ENCODE peak calls at places on chromosomes 7 and 10, in eight cellular contexts. F, O, Y, W, Z, P, S and M are unnamed samples.

GRCh38 chr10:52632591-52632990 is 140.0 kb downstream of the MBL2 start:
- DNase-seq in F (no peak), O (no peak), Y (no peak), W (no peak), Z (no peak), P (no peak), S (no peak), M (no peak)

GRCh38 chr7:158809596-158809995 is 19.7 kb downstream of the ESYT2 start:
- DNase-seq in F (no peak), O (no peak), Y (peak; percentile 45), W (peak; percentile 44), Z (no peak), P (no peak), S (no peak), M (no peak)

GRCh38 chr7:95843286-95843685 is 70.9 kb downstream of the DYNC1I1 start:
- DNase-seq in F (no peak), O (no peak), Y (no peak), W (no peak), Z (no peak), P (no peak), S (no peak), M (no peak)

GRCh38 chr10:121516483-121516882 is 81.8 kb downstream of the FGFR2 start:
- DNase-seq in F (no peak), O (no peak), Y (no peak), W (no peak), Z (no peak), P (no peak), S (no peak), M (no peak)

GRCh38 chr7:120987683-120988590 is 574 bp upstream of the CPED1 start:
- DNase-seq in F (peak; percentile 68), O (peak; percentile 83), Y (peak; percentile 94), W (peak; percentile 93), Z (peak; percentile 82), P (peak; percentile 89), S (peak; percentile 91), M (peak; percentile 66)

GRCh38 chr10:44089671-44090070 is 295.2 kb downstream of the CXCL12 start:
- DNase-seq in F (no peak), O (no peak), Y (no peak), W (no peak), Z (no peak), P (no peak), S (no peak), M (no peak)

GRCh38 chr7:73809454-73810090 is 21.2 kb upstream of the CLDN4 start:
- DNase-seq in F (no peak), O (no peak), Y (no peak), W (peak; percentile 7), Z (no peak), P (peak; percentile 40), S (no peak), M (no peak)

GRCh38 chr10:4301296-4301695 is 516.3 kb upstream of the KLF6 start:
- DNase-seq in F (no peak), O (no peak), Y (no peak), W (peak; percentile 17), Z (no peak), P (no peak), S (no peak), M (no peak)

GRCh38 chr7:132548489-132549078 is 27.7 kb downstream of the PLXNA4 start:
- DNase-seq in F (no peak), O (no peak), Y (peak; percentile 33), W (peak; percentile 95), Z (peak; percentile 50), P (no peak), S (no peak), M (no peak)

GRCh38 chr7:86667732-86668131 is 24.0 kb downstream of the GRM3 start:
- DNase-seq in F (no peak), O (peak; percentile 31), Y (no peak), W (no peak), Z (no peak), P (no peak), S (no peak), M (no peak)

GRCh38 chr7:124603066-124603465 is 162.5 kb downstream of the GPR37 start:
- DNase-seq in F (no peak), O (no peak), Y (peak; percentile 47), W (no peak), Z (no peak), P (no peak), S (no peak), M (no peak)

GRCh38 chr7:479115-479947 is 40.3 kb downstream of the PDGFA start:
- DNase-seq in F (no peak), O (no peak), Y (peak; percentile 19), W (no peak), Z (no peak), P (no peak), S (peak; percentile 7), M (no peak)

GRCh38 chr7:42740410-42740809 is 171.5 kb downstream of the C7orf25 start:
- DNase-seq in F (no peak), O (no peak), Y (no peak), W (peak; percentile 2), Z (no peak), P (no peak), S (no peak), M (no peak)

GRCh38 chr10:75650648-75651047 is 219.2 kb downstream of the LRMDA start:
- DNase-seq in F (no peak), O (no peak), Y (no peak), W (no peak), Z (no peak), P (no peak), S (no peak), M (no peak)

GRCh38 chr7:16015981-16016380 is 329.5 kb upstream of the MEOX2 start:
- DNase-seq in F (no peak), O (no peak), Y (peak; percentile 28), W (no peak), Z (no peak), P (no peak), S (no peak), M (no peak)

GRCh38 chr10:130053561-130053960 is 57.1 kb downstream of the C10orf143 start:
- DNase-seq in F (no peak), O (no peak), Y (no peak), W (no peak), Z (no peak), P (no peak), S (no peak), M (no peak)

GRCh38 chr7:134767567-134768168 is 11.8 kb upstream of the CALD1 start:
- DNase-seq in F (no peak), O (no peak), Y (no peak), W (no peak), Z (no peak), P (no peak), S (no peak), M (no peak)

GRCh38 chr10:28246023-28246422 is 56.8 kb downstream of the MPP7 start:
- DNase-seq in F (no peak), O (no peak), Y (no peak), W (no peak), Z (no peak), P (no peak), S (no peak), M (no peak)

GRCh38 chr7:79453266-79453557 is 255 bp downstream of the MAGI2 start:
- DNase-seq in F (no peak), O (no peak), Y (no peak), W (no peak), Z (no peak), P (no peak), S (no peak), M (no peak)

GRCh38 chr10:6667679-6668270 is 87.7 kb upstream of the PRKCQ start:
- DNase-seq in F (no peak), O (peak; percentile 64), Y (peak; percentile 43), W (peak; percentile 25), Z (no peak), P (peak; percentile 53), S (no peak), M (no peak)

GRCh38 chr7:6151994-6152735 is 120.3 kb downstream of the CYTH3 start:
- DNase-seq in F (no peak), O (no peak), Y (no peak), W (no peak), Z (no peak), P (no peak), S (no peak), M (no peak)
- TF ChIP-seq CTCF in F (no peak), O (no peak), Y (no peak), W (no peak), Z (no peak), P (no peak), S (no peak), M (no peak)

GRCh38 chr7:140146574-140146973 is 30.2 kb downstream of the KDM7A start:
- DNase-seq in F (no peak), O (no peak), Y (no peak), W (peak; percentile 30), Z (no peak), P (no peak), S (no peak), M (no peak)

GRCh38 chr7:140144821-140145220 is 32.0 kb downstream of the KDM7A start:
- DNase-seq in F (no peak), O (no peak), Y (no peak), W (no peak), Z (no peak), P (no peak), S (no peak), M (no peak)

GRCh38 chr7:140145709-140146108 is 31.1 kb downstream of the KDM7A start:
- DNase-seq in F (no peak), O (no peak), Y (no peak), W (no peak), Z (no peak), P (no peak), S (no peak), M (no peak)

GRCh38 chr7:140142031-140142430 is 34.8 kb downstream of the KDM7A start:
- DNase-seq in F (no peak), O (no peak), Y (no peak), W (no peak), Z (no peak), P (no peak), S (no peak), M (no peak)

DNA sequence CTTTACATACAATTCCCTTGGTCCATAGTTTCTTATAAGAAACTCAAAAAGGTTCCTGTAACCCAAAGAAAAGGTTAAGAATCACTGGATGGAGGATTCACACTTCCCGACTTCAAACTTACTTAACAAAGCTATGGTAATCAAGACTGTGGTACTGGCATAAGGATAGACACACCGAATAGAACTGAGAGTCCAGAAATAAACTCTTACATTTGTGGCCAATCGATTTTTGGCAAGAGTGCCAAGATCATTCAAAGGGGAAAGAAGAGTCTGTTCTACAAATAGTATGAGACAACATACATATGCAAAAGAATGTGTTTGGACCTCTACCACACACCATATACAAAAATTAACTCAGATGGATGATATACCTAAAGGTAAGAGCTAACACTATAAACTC is 32.8 kb downstream of the KDM7A start:
- DNase-seq in F (no peak), O (no peak), Y (no peak), W (no peak), Z (no peak), P (no peak), S (no peak), M (no peak)
- TF ChIP-seq CTCF in F (no peak), O (no peak), Y (no peak), W (no peak), Z (no peak), P (no peak), S (no peak), M (no peak)

DNA sequence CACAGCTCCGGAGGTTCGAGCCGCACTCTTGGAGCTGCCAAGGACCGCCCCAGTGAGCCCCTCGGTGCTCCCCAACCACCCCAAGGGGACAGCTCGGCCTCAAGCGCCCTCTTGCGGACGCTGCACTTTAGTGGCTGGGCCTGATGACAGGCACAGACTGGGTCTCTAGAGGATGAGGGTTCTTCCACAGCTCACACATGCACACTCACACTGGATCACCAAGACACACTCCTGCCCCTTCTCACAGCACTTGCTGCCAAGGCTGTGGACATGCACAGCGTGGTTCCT is 2.1 kb downstream of the RET start:
- DNase-seq in F (no peak), O (peak; percentile 72), Y (no peak), W (no peak), Z (no peak), P (peak; percentile 60), S (peak; percentile 44), M (no peak)
- TF ChIP-seq CTCF in F (no peak), O (peak; percentile 56), Y (peak; percentile 38), W (no peak), Z (peak; percentile 53), P (peak; percentile 70), S (peak; percentile 68), M (no peak)

GRCh38 chr7:112749775-112750174 is 40.4 kb downstream of the TMEM168 start:
- DNase-seq in F (no peak), O (no peak), Y (no peak), W (no peak), Z (no peak), P (no peak), S (no peak), M (no peak)
- TF ChIP-seq CTCF in F (no peak), O (peak; percentile 51), Y (no peak), W (no peak), Z (no peak), P (no peak), S (no peak), M (no peak)